ENCODE peak calls at places on chromosomes 1 and 21, in seven cellular contexts. W is upper lobe of left lung, P is tibial nerve, V is OCI-LY7, K is tibial artery, T is fibroblast of mammary gland, R is adrenal gland. I is an unnamed sample.

GRCh38 chr1:209409786-209410185 is 173.7 kb upstream of the CAMK1G start:
- DNase-seq in R (no peak), W (no peak), P (no peak), T (peak; percentile 70), K (no peak), V (no peak), I (no peak)

GRCh38 chr1:234331511-234331910 is 41.7 kb upstream of the COA6 start:
- DNase-seq in W (peak; percentile 48), V (no peak), P (no peak), K (no peak), T (peak; percentile 76), R (no peak), I (no peak)

GRCh38 chr1:111778541-111779051 is 22.9 kb downstream of the DDX20 start:
- DNase-seq in K (no peak), W (no peak), P (no peak), T (no peak), V (no peak), R (no peak), I (no peak)

GRCh38 chr21:33064623-33064996 is 5.3 kb upstream of the OLIG1 start:
- DNase-seq in W (no peak), T (no peak), K (no peak), P (no peak), V (no peak), R (no peak), I (no peak)

GRCh38 chr21:36422279-36423098 is 37.3 kb downstream of the CHAF1B start:
- DNase-seq in W (peak; percentile 56), V (peak; percentile 53), T (peak; percentile 65), K (peak; percentile 62), R (peak; percentile 46), P (no peak), I (no peak)

GRCh38 chr1:159980076-159980475 is 26.0 kb upstream of the SLAMF9 start:
- DNase-seq in W (no peak), P (no peak), V (no peak), T (no peak), R (no peak), K (no peak), I (no peak)

GRCh38 chr1:234871710-234872262 is 256.9 kb downstream of the TOMM20 start:
- DNase-seq in V (no peak), P (no peak), T (peak; percentile 74), W (no peak), K (no peak), R (no peak), I (no peak)

GRCh38 chr1:203318229-203318517 is 12.9 kb downstream of the BTG2 start:
- DNase-seq in W (no peak), T (no peak), V (no peak), K (no peak), R (no peak), P (no peak), I (no peak)

GRCh38 chr1:214154596-214155261 is 126.2 kb upstream of the SMYD2 start:
- DNase-seq in W (no peak), T (no peak), K (no peak), V (no peak), P (no peak), R (no peak), I (no peak)

GRCh38 chr21:29477941-29478340 is 179.2 kb downstream of the BACH1 start:
- DNase-seq in V (no peak), W (no peak), T (peak; percentile 86), R (no peak), K (no peak), P (no peak), I (no peak)

GRCh38 chr1:83845437-83846071 is 153.4 kb downstream of the TTLL7 start:
- DNase-seq in R (no peak), K (no peak), P (no peak), W (no peak), T (peak; percentile 65), V (no peak), I (no peak)

GRCh38 chr1:30417701-30418425 is 305.5 kb downstream of the MATN1 start:
- DNase-seq in V (no peak), P (no peak), R (no peak), T (no peak), K (no peak), W (no peak), I (no peak)

GRCh38 chr1:3530931-3531818 is 76.7 kb downstream of the ARHGEF16 start:
- DNase-seq in W (peak; percentile 79), V (peak; percentile 10), R (peak; percentile 30), K (peak; percentile 91), P (peak; percentile 41), T (peak; percentile 8), I (peak; percentile 63)

GRCh38 chr1:58047265-58047858 is 499.2 kb downstream of the OMA1 start:
- DNase-seq in K (no peak), R (no peak), P (no peak), W (peak; percentile 27), V (peak; percentile 33), T (peak; percentile 7), I (no peak)

GRCh38 chr1:246765521-246765920 is 41.3 kb downstream of the SCCPDH start:
- DNase-seq in W (no peak), R (no peak), P (no peak), V (no peak), T (no peak), K (no peak), I (no peak)

GRCh38 chr1:5911871-5912271 is 80.4 kb downstream of the NPHP4 start:
- DNase-seq in T (no peak), K (peak; percentile 60), R (no peak), P (no peak), W (no peak), V (no peak), I (no peak)

GRCh38 chr1:72442251-72442650 is 159.9 kb upstream of the NEGR1 start:
- DNase-seq in P (no peak), R (no peak), W (no peak), K (no peak), V (no peak), T (peak; percentile 31), I (no peak)

GRCh38 chr1:51981555-51981954 is 8.9 kb downstream of the RAB3B start:
- DNase-seq in R (no peak), V (no peak), P (no peak), W (no peak), T (no peak), K (no peak), I (no peak)

GRCh38 chr21:39961251-39961650 is 94.0 kb downstream of the PCP4 start:
- DNase-seq in R (no peak), K (no peak), P (no peak), T (no peak), W (no peak), V (no peak), I (no peak)

DNA sequence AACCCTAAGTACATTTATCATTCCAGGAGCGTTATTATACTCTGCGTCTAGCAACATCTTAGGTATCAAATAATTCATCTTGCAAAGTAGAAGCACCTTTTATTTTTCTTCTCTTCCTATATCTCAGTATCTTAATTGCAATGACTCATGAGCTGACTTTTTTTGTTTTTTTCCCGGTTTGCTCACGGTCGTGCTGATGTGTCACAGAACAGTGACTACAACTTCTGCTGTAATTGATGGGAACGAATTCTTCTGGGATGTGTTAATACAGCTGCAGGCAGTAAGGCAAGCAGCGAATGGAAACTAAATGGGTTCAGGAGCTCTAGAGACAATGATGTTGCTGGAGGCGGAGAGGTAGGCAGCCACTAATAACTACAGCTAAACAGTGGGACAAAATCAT is 89.8 kb upstream of the TMPRSS15 start:
- DNase-seq in K (no peak), W (no peak), V (no peak), P (no peak), T (peak; percentile 14), R (no peak), I (no peak)
- TF ChIP-seq CTCF in K (no peak), W (no peak), V (no peak), P (no peak), T (no peak), R (no peak), I (no peak)

DNA sequence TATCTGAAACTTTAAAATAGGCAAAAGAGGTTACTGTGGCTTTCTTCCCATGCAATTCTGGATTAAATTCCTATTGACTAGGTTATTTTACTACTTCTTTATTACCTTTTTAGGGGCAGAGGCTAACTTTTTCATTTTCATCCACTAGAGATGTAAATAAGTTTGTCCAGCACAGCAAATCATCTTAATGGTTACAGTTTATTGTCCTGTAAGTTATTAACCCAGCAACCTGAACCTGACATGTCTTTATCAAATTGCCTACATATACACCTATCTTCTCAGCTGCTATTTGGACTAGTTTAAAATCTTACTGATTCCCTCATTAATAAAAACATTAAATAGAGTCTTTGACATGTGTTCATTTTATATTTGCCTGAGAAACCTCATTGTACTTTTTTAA is 6.9 kb upstream of the SCYL3 start:
- DNase-seq in R (no peak), V (no peak), T (no peak), P (no peak), W (no peak), K (no peak), I (no peak)
- TF ChIP-seq CTCF in R (no peak), V (no peak), T (no peak), P (no peak), W (no peak), K (no peak), I (no peak)

GRCh38 chr1:13619909-13620308 is 36.3 kb downstream of the PDPN start:
- DNase-seq in T (peak; percentile 78), K (peak; percentile 70), R (no peak), W (no peak), P (no peak), V (no peak), I (no peak)

GRCh38 chr1:13616234-13616633 is 32.6 kb downstream of the PDPN start:
- DNase-seq in R (no peak), V (no peak), P (no peak), W (no peak), K (no peak), T (no peak), I (no peak)

GRCh38 chr1:13618483-13618882 is 34.9 kb downstream of the PDPN start:
- DNase-seq in P (no peak), K (no peak), T (no peak), W (no peak), R (no peak), V (no peak), I (no peak)

GRCh38 chr1:13617773-13618172 is 34.1 kb downstream of the PDPN start:
- DNase-seq in K (no peak), W (no peak), V (no peak), T (no peak), R (no peak), P (no peak), I (no peak)

GRCh38 chr1:13617108-13617507 is 33.5 kb downstream of the PDPN start:
- DNase-seq in W (no peak), R (no peak), P (no peak), V (no peak), T (peak; percentile 19), K (no peak), I (no peak)
- TF ChIP-seq CTCF in W (no peak), R (no peak), P (no peak), V (no peak), T (no peak), K (no peak), I (no peak)

DNA sequence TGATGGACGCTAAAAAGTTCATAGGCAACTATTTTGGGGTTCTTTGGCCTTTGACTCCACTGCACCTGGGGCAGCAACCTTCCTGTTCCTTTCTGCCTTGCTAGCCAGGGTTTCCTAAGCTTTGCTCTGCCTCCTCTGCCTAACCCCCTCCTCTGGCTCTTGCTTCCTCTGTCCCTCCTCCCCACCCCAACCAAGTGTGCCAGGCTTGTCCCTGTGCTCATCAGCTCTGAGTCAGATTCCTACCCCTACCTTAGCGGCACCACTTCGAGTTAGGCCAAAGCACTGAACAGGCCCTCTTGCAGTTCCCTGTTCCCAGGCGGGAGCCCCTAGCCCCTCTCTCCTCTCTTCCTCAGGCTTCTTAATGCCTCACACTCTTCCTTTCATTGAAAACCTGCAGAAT is 74.8 kb upstream of the HAO2 start:
- DNase-seq in R (peak; percentile 31), W (no peak), V (no peak), P (no peak), K (no peak), T (no peak), I (no peak)
- TF ChIP-seq CTCF in R (no peak), W (no peak), V (no peak), P (no peak), K (no peak), T (no peak), I (no peak)

I was measured in activated B cell treated with CpG ODN at 0.5 μM for 24 hours.